ENCODE peak calls at places on chromosomes 5 and 9, in eight cellular contexts. U is NCI-H1105 treated with DMSO at 0.1 percent for 48 hours; A is T-cell; K is MV-4-11; H is Peyer's patch; C is activated T-helper 1 cell treated with anti-CD3 and anti-CD28 coated beads, Interleukin-12 subunit alpha, Interleukin-12 subunit beta, Interleukin-2, Interleukin-4 antibody, amounts not matched to agents 30 ng/mL and 10 ng/mL and 1 ng/mL, durations not matched to agents 14 hours and 24 hours and 36 hours; D is stimulated activated CD4-positive, alpha-beta T cell treated with anti-CD3 and anti-CD28 coated beads, Interleukin-4, amount 100 ng/mL, for 48 hours; S is pulmonary artery endothelial cell. E is an unnamed sample.

GRCh38 chr5:17114715-17115599 is 102.5 kb upstream of the BASP1 start:
- DNase-seq in K (no peak), D (no peak), A (no peak), H (no peak), U (no peak), S (no peak), C (no peak), E (no peak)

GRCh38 chr5:38450627-38451371 is 105.6 kb downstream of the LIFR start:
- DNase-seq in A (no peak), U (no peak), K (no peak), C (no peak), S (no peak), H (no peak), D (no peak), E (no peak)

GRCh38 chr9:14349141-14349817 is 35.3 kb upstream of the NFIB start:
- DNase-seq in U (no peak), S (no peak), K (no peak), A (no peak), C (no peak), D (no peak), H (no peak), E (no peak)

GRCh38 chr5:51375084-51375483 is 8.2 kb upstream of the ISL1 start:
- DNase-seq in S (no peak), U (no peak), D (no peak), H (no peak), C (no peak), K (no peak), A (no peak), E (no peak)

GRCh38 chr9:114504341-114505186 is 709 bp downstream of the WHRN start:
- DNase-seq in C (peak), S (no peak), A (no peak), H (peak), U (peak), K (no peak), D (peak), E (peak)

GRCh38 chr5:181242031-181242451 is 1.7 kb downstream of the RACK1 start:
- DNase-seq in U (no peak), C (no peak), A (no peak), H (no peak), D (no peak), S (no peak), K (no peak), E (no peak)

GRCh38 chr5:154829181-154829588 is 21.2 kb downstream of the FAXDC2 start:
- DNase-seq in D (no peak), U (no peak), A (no peak), S (no peak), C (no peak), H (no peak), K (no peak), E (no peak)

GRCh38 chr9:84382728-84383127 is 42.2 kb upstream of the SLC28A3 start:
- DNase-seq in S (no peak), H (no peak), D (no peak), C (no peak), U (no peak), K (peak), A (no peak), E (no peak)

GRCh38 chr9:114163517-114163924 is 8.2 kb downstream of the COL27A1 start:
- DNase-seq in D (no peak), S (no peak), H (no peak), C (no peak), A (no peak), U (no peak), K (peak), E (no peak)

GRCh38 chr9:98120476-98120875 is 1.5 kb upstream of the TRIM14 start:
- DNase-seq in S (no peak), U (no peak), C (no peak), A (no peak), K (no peak), H (peak), D (no peak), E (no peak)

GRCh38 chr5:91403404-91403803 is 20.3 kb upstream of the ARRDC3 start:
- DNase-seq in C (no peak), U (no peak), H (no peak), D (no peak), A (no peak), S (no peak), K (no peak), E (no peak)

GRCh38 chr5:106241409-106241808 is 1429.3 kb downstream of the EFNA5 start:
- DNase-seq in C (no peak), S (no peak), D (no peak), K (no peak), H (no peak), U (peak), A (no peak), E (no peak)

GRCh38 chr9:76180541-76180940 is 213.7 kb downstream of the RFK start:
- DNase-seq in A (no peak), K (no peak), S (no peak), C (no peak), U (no peak), D (no peak), H (no peak), E (no peak)

GRCh38 chr9:79060726-79061125 is 511.0 kb upstream of the TLE4 start:
- DNase-seq in S (no peak), U (no peak), D (no peak), K (no peak), C (no peak), H (no peak), A (no peak), E (no peak)

GRCh38 chr5:96919754-96920197 is 16.1 kb upstream of the LNPEP start:
- DNase-seq in S (no peak), D (no peak), C (no peak), U (no peak), A (no peak), K (no peak), H (no peak), E (no peak)

GRCh38 chr5:157371655-157372471 is 88.2 kb upstream of the NIPAL4 start:
- DNase-seq in H (no peak), S (no peak), U (no peak), C (no peak), A (no peak), D (no peak), K (no peak), E (no peak)

GRCh38 chr5:170225326-170226137 is 7.3 kb upstream of the C5orf58 start:
- DNase-seq in C (peak), D (peak), S (no peak), H (peak), K (peak), A (peak), U (peak), E (peak)

GRCh38 chr5:1436681-1437080 is 8.6 kb downstream of the SLC6A3 start:
- DNase-seq in K (no peak), D (no peak), H (peak), U (no peak), S (no peak), A (no peak), C (no peak), E (no peak)

GRCh38 chr5:126139773-126140172 is 283.4 kb upstream of the GRAMD2B start:
- DNase-seq in H (no peak), D (no peak), S (no peak), C (no peak), U (no peak), K (no peak), A (no peak), E (no peak)

GRCh38 chr9:75064307-75065025 is 23.5 kb downstream of the NMRK1 start:
- DNase-seq in S (no peak), U (no peak), D (no peak), K (no peak), C (no peak), H (no peak), A (no peak), E (no peak)

GRCh38 chr5:80668016-80668969 is 13.5 kb upstream of the DHFR start:
- DNase-seq in H (peak), C (no peak), D (no peak), A (no peak), U (no peak), S (no peak), K (no peak), E (no peak)

GRCh38 chr5:6703791-6704190 is 9.4 kb upstream of the TENT4A start:
- DNase-seq in S (no peak), U (no peak), D (no peak), K (peak), A (no peak), H (no peak), C (no peak), E (no peak)

GRCh38 chr9:99803694-99804093 is 18.0 kb upstream of the NR4A3 start:
- DNase-seq in C (no peak), U (no peak), S (no peak), K (no peak), D (no peak), A (no peak), H (no peak), E (no peak)